ENCODE peak calls at places on chromosome 12, in four cellular contexts. C, Z, E and X are unnamed samples.

GRCh38 chr12:219891-220352 is 6.0 kb upstream of the SLC6A12 start:
- DNase-seq in Z (peak), E (peak), C (peak), X (peak)

GRCh38 chr12:41709463-41710285 is 435.0 kb downstream of the GXYLT1 start:
- DNase-seq in E (peak), Z (no peak), C (no peak), X (no peak)

GRCh38 chr12:28294300-28294699 is 104.0 kb downstream of the CCDC91 start:
- DNase-seq in E (no peak), C (no peak), Z (no peak), X (no peak)

GRCh38 chr12:54300732-54301427 is at the start of gene NFE2:
- DNase-seq in E (peak), C (peak), Z (no peak), X (no peak)

GRCh38 chr12:49334226-49334625 is 2.8 kb downstream of the C1QL4 start:
- DNase-seq in Z (no peak), E (no peak), C (no peak), X (no peak)

GRCh38 chr12:118060301-118061010 is 523 bp downstream of the WSB2 start:
- DNase-seq in E (no peak), Z (peak), C (no peak), X (no peak)

GRCh38 chr12:3885179-3886094 is 12.2 kb upstream of the PARP11 start:
- DNase-seq in Z (no peak), C (peak), E (peak), X (no peak)

GRCh38 chr12:79689041-79689476 is 1.7 kb downstream of the PAWR start:
- DNase-seq in C (no peak), Z (peak), E (no peak), X (no peak)

GRCh38 chr12:52517888-52518287 is 2.3 kb downstream of the KRT5 start:
- DNase-seq in E (no peak), Z (no peak), C (no peak), X (no peak)

GRCh38 chr12:25447046-25447445 is 106.0 kb downstream of the LMNTD1 start:
- DNase-seq in E (no peak), C (no peak), Z (no peak), X (no peak)

GRCh38 chr12:32305163-32305562 is 94.2 kb upstream of the FGD4 start:
- DNase-seq in E (peak), C (peak), Z (no peak), X (no peak)

GRCh38 chr12:46494424-46494823 is 121.9 kb upstream of the SLC38A2 start:
- DNase-seq in C (no peak), Z (no peak), E (peak), X (no peak)

GRCh38 chr12:75816892-75817291 is 214.7 kb downstream of the PHLDA1 start:
- DNase-seq in E (peak), C (peak), Z (no peak), X (no peak)

GRCh38 chr12:19251481-19251880 is 121.9 kb downstream of the PLEKHA5 start:
- DNase-seq in E (peak), Z (no peak), C (no peak), X (no peak)

GRCh38 chr12:76432733-76433132 is 84.5 kb upstream of the BBS10 start:
- DNase-seq in Z (no peak), C (no peak), E (no peak), X (no peak)

GRCh38 chr12:4664111-4664510 is 15.2 kb downstream of the NDUFA9 start:
- DNase-seq in E (peak), Z (no peak), C (no peak), X (no peak)

GRCh38 chr12:6943719-6944380 is at the start of the genes C12orf57 and RNU7-1:
- DNase-seq in E (peak), Z (peak), C (peak), X (peak)

GRCh38 chr12:94525951-94526350 is 66.3 kb upstream of the CEP83 start:
- DNase-seq in E (no peak), C (no peak), Z (no peak), X (no peak)

GRCh38 chr12:31629756-31630732 is 29.4 kb upstream of the ETFBKMT start:
- DNase-seq in E (peak), C (no peak), Z (no peak), X (no peak)

GRCh38 chr12:10389941-10390340 is at the start of gene KLRK1:
- DNase-seq in Z (no peak), C (no peak), E (no peak), X (no peak)

GRCh38 chr12:66119229-66119869 is 11.2 kb downstream of the LLPH start:
- DNase-seq in E (no peak), Z (no peak), C (no peak), X (no peak)

GRCh38 chr12:18165422-18165871 is 75.5 kb upstream of the RERGL start:
- DNase-seq in C (no peak), E (peak), Z (peak), X (no peak)

GRCh38 chr12:96400631-96401060 is 407 bp upstream of the CDK17 start:
- DNase-seq in C (peak), Z (no peak), E (peak), X (no peak)

GRCh38 chr12:14772946-14773345 is 30.3 kb downstream of the WBP11 start:
- DNase-seq in C (no peak), E (no peak), Z (no peak), X (no peak)

GRCh38 chr12:62584619-62585018 is 118.0 kb downstream of the MON2 start:
- DNase-seq in E (no peak), Z (no peak), C (no peak), X (no peak)

GRCh38 chr12:44509471-44509870 is 366.6 kb downstream of the NELL2 start:
- DNase-seq in Z (no peak), E (no peak), C (no peak), X (no peak)

GRCh38 chr12:14111230-14111865 is 129.9 kb upstream of the GRIN2B start:
- DNase-seq in E (no peak), Z (peak), C (peak), X (no peak)

GRCh38 chr12:52815676-52816075 is 1.8 kb upstream of the KRT4 start:
- DNase-seq in E (no peak), C (no peak), Z (no peak), X (no peak)

GRCh38 chr12:65248656-65249633 is 29.5 kb upstream of the MSRB3 start:
- DNase-seq in C (no peak), E (no peak), Z (no peak), X (no peak)

GRCh38 chr12:19847294-19848059 is 408.2 kb downstream of the AEBP2 start:
- DNase-seq in Z (peak), C (no peak), E (peak), X (no peak)

GRCh38 chr12:130761537-130762318 is 45.6 kb upstream of the RIMBP2 start:
- DNase-seq in E (peak), C (peak), Z (peak), X (peak)

GRCh38 chr12:124394462-124395128 is 99.7 kb downstream of the RFLNA start:
- DNase-seq in C (no peak), Z (no peak), E (no peak), X (no peak)

GRCh38 chr12:77344651-77345050 is 279.3 kb upstream of the E2F7 start:
- DNase-seq in Z (no peak), C (no peak), E (no peak), X (no peak)

GRCh38 chr12:70449074-70449757 is 83.1 kb downstream of the KCNMB4 start:
- DNase-seq in C (peak), E (no peak), Z (no peak), X (no peak)

GRCh38 chr12:50220357-50221061 is 53.3 kb upstream of the CERS5 start:
- DNase-seq in C (no peak), E (peak), Z (peak), X (no peak)

GRCh38 chr12:60148831-60149230 is 553.0 kb downstream of the SLC16A7 start:
- DNase-seq in E (peak), Z (no peak), C (no peak), X (no peak)